ENCODE peak calls at places on chromosomes 2 and 18, in eight cellular contexts. One of them, this sample, is unnamed.

GRCh38 chr2:209463226-209463625 is 39.4 kb downstream of the MAP2 start:
- DNase-seq in dorsolateral prefrontal cortex: no peak
- DNase-seq in smooth muscle cell of the brain vasculature: no peak
- DNase-seq in A673: no peak
- DNase-seq in head of caudate nucleus: no peak
- DNase-seq in HFF-Myc: no peak
- DNase-seq in Daoy: no peak
- DNase-seq in chondrocyte: no peak
- DNase-seq in this sample: no peak

GRCh38 chr18:38900445-38900844 is 1334.8 kb upstream of the CELF4 start:
- DNase-seq in head of caudate nucleus: no peak
- DNase-seq in Daoy: no peak
- DNase-seq in HFF-Myc: no peak
- DNase-seq in chondrocyte: no peak
- DNase-seq in dorsolateral prefrontal cortex: no peak
- DNase-seq in A673: no peak
- DNase-seq in smooth muscle cell of the brain vasculature: no peak
- DNase-seq in this sample: no peak

GRCh38 chr2:110745048-110745447 is 12.7 kb downstream of the ACOXL start:
- DNase-seq in HFF-Myc: no peak
- DNase-seq in dorsolateral prefrontal cortex: no peak
- DNase-seq in chondrocyte: no peak
- DNase-seq in head of caudate nucleus: no peak
- DNase-seq in smooth muscle cell of the brain vasculature: no peak
- DNase-seq in A673: no peak
- DNase-seq in Daoy: no peak
- DNase-seq in this sample: no peak

GRCh38 chr18:26008096-26008495 is 82.3 kb downstream of the SS18 start:
- DNase-seq in dorsolateral prefrontal cortex: no peak
- DNase-seq in chondrocyte: no peak
- DNase-seq in HFF-Myc: no peak
- DNase-seq in smooth muscle cell of the brain vasculature: no peak
- DNase-seq in A673: no peak
- DNase-seq in Daoy: no peak
- DNase-seq in head of caudate nucleus: no peak
- DNase-seq in this sample: no peak

GRCh38 chr2:567865-568638 is 109.2 kb downstream of the TMEM18 start:
- DNase-seq in head of caudate nucleus: no peak
- DNase-seq in Daoy: peak; percentile 88
- DNase-seq in HFF-Myc: peak; percentile 64
- DNase-seq in dorsolateral prefrontal cortex: no peak
- DNase-seq in smooth muscle cell of the brain vasculature: peak; percentile 37
- DNase-seq in A673: peak; percentile 4
- DNase-seq in chondrocyte: no peak
- DNase-seq in this sample: no peak

GRCh38 chr2:54952978-54953456 is 97.2 kb downstream of the RTN4 start:
- DNase-seq in chondrocyte: no peak
- DNase-seq in HFF-Myc: no peak
- DNase-seq in A673: peak; percentile 63
- DNase-seq in head of caudate nucleus: no peak
- DNase-seq in dorsolateral prefrontal cortex: no peak
- DNase-seq in Daoy: peak; percentile 59
- DNase-seq in smooth muscle cell of the brain vasculature: no peak
- DNase-seq in this sample: no peak

GRCh38 chr2:61135510-61135909 is 26.5 kb upstream of the C2orf74 start:
- DNase-seq in dorsolateral prefrontal cortex: no peak
- DNase-seq in head of caudate nucleus: peak; percentile 29
- DNase-seq in smooth muscle cell of the brain vasculature: peak; percentile 17
- DNase-seq in chondrocyte: no peak
- DNase-seq in Daoy: peak; percentile 21
- DNase-seq in HFF-Myc: peak; percentile 25
- DNase-seq in A673: peak; percentile 51
- DNase-seq in this sample: no peak

GRCh38 chr2:109612991-109613921 is 510 bp downstream of the SEPTIN10 start:
- DNase-seq in Daoy: peak; percentile 58
- DNase-seq in smooth muscle cell of the brain vasculature: no peak
- DNase-seq in dorsolateral prefrontal cortex: no peak
- DNase-seq in chondrocyte: no peak
- DNase-seq in A673: peak; percentile 58
- DNase-seq in head of caudate nucleus: peak; percentile 29
- DNase-seq in HFF-Myc: no peak
- DNase-seq in this sample: peak; percentile 58

GRCh38 chr2:97210336-97210735 is 97.4 kb downstream of the ANKRD36 start:
- DNase-seq in Daoy: no peak
- DNase-seq in chondrocyte: no peak
- DNase-seq in A673: no peak
- DNase-seq in head of caudate nucleus: no peak
- DNase-seq in HFF-Myc: no peak
- DNase-seq in dorsolateral prefrontal cortex: no peak
- DNase-seq in smooth muscle cell of the brain vasculature: no peak
- DNase-seq in this sample: no peak

GRCh38 chr2:102140367-102140766 is 2.2 kb upstream of the IL1R1 start:
- DNase-seq in chondrocyte: no peak
- DNase-seq in head of caudate nucleus: no peak
- DNase-seq in dorsolateral prefrontal cortex: no peak
- DNase-seq in HFF-Myc: no peak
- DNase-seq in smooth muscle cell of the brain vasculature: no peak
- DNase-seq in A673: no peak
- DNase-seq in Daoy: no peak
- DNase-seq in this sample: no peak

GRCh38 chr2:68620762-68621161 is 22.6 kb upstream of the PROKR1 start:
- DNase-seq in chondrocyte: no peak
- DNase-seq in smooth muscle cell of the brain vasculature: no peak
- DNase-seq in HFF-Myc: no peak
- DNase-seq in dorsolateral prefrontal cortex: no peak
- DNase-seq in A673: peak; percentile 47
- DNase-seq in head of caudate nucleus: no peak
- DNase-seq in Daoy: no peak
- DNase-seq in this sample: no peak

GRCh38 chr2:16006537-16007166 is 66.3 kb downstream of the MYCN start:
- DNase-seq in chondrocyte: no peak
- DNase-seq in Daoy: no peak
- DNase-seq in head of caudate nucleus: no peak
- DNase-seq in A673: no peak
- DNase-seq in HFF-Myc: no peak
- DNase-seq in smooth muscle cell of the brain vasculature: no peak
- DNase-seq in dorsolateral prefrontal cortex: no peak
- DNase-seq in this sample: peak; percentile 46

GRCh38 chr18:74184875-74185274 is 36.6 kb downstream of the TIMM21 start:
- DNase-seq in dorsolateral prefrontal cortex: no peak
- DNase-seq in head of caudate nucleus: no peak
- DNase-seq in A673: no peak
- DNase-seq in chondrocyte: no peak
- DNase-seq in Daoy: no peak
- DNase-seq in smooth muscle cell of the brain vasculature: no peak
- DNase-seq in HFF-Myc: no peak
- DNase-seq in this sample: no peak

GRCh38 chr2:26298286-26298637 is 47.7 kb upstream of the SELENOI start:
- DNase-seq in dorsolateral prefrontal cortex: no peak
- DNase-seq in A673: no peak
- DNase-seq in Daoy: no peak
- DNase-seq in smooth muscle cell of the brain vasculature: no peak
- DNase-seq in chondrocyte: no peak
- DNase-seq in head of caudate nucleus: no peak
- DNase-seq in HFF-Myc: no peak
- DNase-seq in this sample: no peak

GRCh38 chr2:216131175-216131926 is 22.2 kb downstream of the XRCC5 start:
- DNase-seq in chondrocyte: no peak
- DNase-seq in smooth muscle cell of the brain vasculature: no peak
- DNase-seq in head of caudate nucleus: no peak
- DNase-seq in Daoy: no peak
- DNase-seq in dorsolateral prefrontal cortex: no peak
- DNase-seq in HFF-Myc: no peak
- DNase-seq in A673: no peak
- DNase-seq in this sample: no peak

GRCh38 chr18:57095884-57096283 is 51.0 kb upstream of the BOD1L2 start:
- DNase-seq in A673: no peak
- DNase-seq in chondrocyte: no peak
- DNase-seq in dorsolateral prefrontal cortex: no peak
- DNase-seq in HFF-Myc: no peak
- DNase-seq in smooth muscle cell of the brain vasculature: no peak
- DNase-seq in Daoy: peak; percentile 64
- DNase-seq in head of caudate nucleus: no peak
- DNase-seq in this sample: no peak

GRCh38 chr2:70574618-70575017 is 21.0 kb upstream of the TGFA start:
- DNase-seq in smooth muscle cell of the brain vasculature: no peak
- DNase-seq in Daoy: no peak
- DNase-seq in head of caudate nucleus: no peak
- DNase-seq in HFF-Myc: no peak
- DNase-seq in A673: no peak
- DNase-seq in dorsolateral prefrontal cortex: no peak
- DNase-seq in chondrocyte: no peak
- DNase-seq in this sample: no peak

GRCh38 chr2:44245068-44245861 is 30.0 kb upstream of the SLC3A1 start:
- DNase-seq in Daoy: no peak
- DNase-seq in A673: no peak
- DNase-seq in head of caudate nucleus: no peak
- DNase-seq in dorsolateral prefrontal cortex: no peak
- DNase-seq in chondrocyte: no peak
- DNase-seq in HFF-Myc: no peak
- DNase-seq in smooth muscle cell of the brain vasculature: no peak
- DNase-seq in this sample: peak; percentile 45

GRCh38 chr2:34105015-34105767 is 506.1 kb upstream of the FAM98A start:
- DNase-seq in A673: peak; percentile 8
- DNase-seq in head of caudate nucleus: no peak
- DNase-seq in HFF-Myc: no peak
- DNase-seq in chondrocyte: no peak
- DNase-seq in Daoy: peak; percentile 69
- DNase-seq in dorsolateral prefrontal cortex: no peak
- DNase-seq in smooth muscle cell of the brain vasculature: peak; percentile 10
- DNase-seq in this sample: no peak

GRCh38 chr18:23578067-23578705 is 8.1 kb downstream of the NPC1 start:
- DNase-seq in head of caudate nucleus: no peak
- DNase-seq in dorsolateral prefrontal cortex: no peak
- DNase-seq in Daoy: no peak
- DNase-seq in chondrocyte: no peak
- DNase-seq in smooth muscle cell of the brain vasculature: no peak
- DNase-seq in A673: no peak
- DNase-seq in HFF-Myc: no peak
- DNase-seq in this sample: no peak

GRCh38 chr2:119240311-119241204 is 16.9 kb downstream of the STEAP3 start:
- DNase-seq in Daoy: peak; percentile 75
- DNase-seq in dorsolateral prefrontal cortex: no peak
- DNase-seq in chondrocyte: no peak
- DNase-seq in smooth muscle cell of the brain vasculature: no peak
- DNase-seq in head of caudate nucleus: no peak
- DNase-seq in A673: peak; percentile 33
- DNase-seq in HFF-Myc: peak; percentile 56
- DNase-seq in this sample: peak; percentile 65

GRCh38 chr2:108637304-108637669 is 82.0 kb upstream of the RANBP2 start:
- DNase-seq in dorsolateral prefrontal cortex: no peak
- DNase-seq in head of caudate nucleus: no peak
- DNase-seq in Daoy: peak; percentile 77
- DNase-seq in A673: no peak
- DNase-seq in chondrocyte: no peak
- DNase-seq in HFF-Myc: no peak
- DNase-seq in smooth muscle cell of the brain vasculature: no peak
- DNase-seq in this sample: peak; percentile 18

GRCh38 chr2:160010361-160011145 is 51.9 kb downstream of the PLA2R1 start:
- DNase-seq in head of caudate nucleus: no peak
- DNase-seq in Daoy: peak; percentile 20
- DNase-seq in dorsolateral prefrontal cortex: no peak
- DNase-seq in A673: no peak
- DNase-seq in chondrocyte: no peak
- DNase-seq in smooth muscle cell of the brain vasculature: no peak
- DNase-seq in HFF-Myc: peak; percentile 32
- DNase-seq in this sample: no peak

GRCh38 chr18:29096380-29096779 is 919.5 kb upstream of the CDH2 start:
- DNase-seq in HFF-Myc: no peak
- DNase-seq in chondrocyte: no peak
- DNase-seq in Daoy: no peak
- DNase-seq in A673: no peak
- DNase-seq in smooth muscle cell of the brain vasculature: no peak
- DNase-seq in head of caudate nucleus: no peak
- DNase-seq in dorsolateral prefrontal cortex: no peak
- DNase-seq in this sample: no peak

GRCh38 chr2:68412127-68412819 is 47.2 kb downstream of the PLEK start:
- DNase-seq in HFF-Myc: no peak
- DNase-seq in head of caudate nucleus: no peak
- DNase-seq in A673: no peak
- DNase-seq in smooth muscle cell of the brain vasculature: no peak
- DNase-seq in Daoy: no peak
- DNase-seq in chondrocyte: no peak
- DNase-seq in dorsolateral prefrontal cortex: no peak
- DNase-seq in this sample: no peak

GRCh38 chr18:24319757-24320156 is 77.9 kb downstream of the OSBPL1A start:
- DNase-seq in Daoy: no peak
- DNase-seq in A673: no peak
- DNase-seq in smooth muscle cell of the brain vasculature: no peak
- DNase-seq in HFF-Myc: no peak
- DNase-seq in dorsolateral prefrontal cortex: no peak
- DNase-seq in chondrocyte: no peak
- DNase-seq in head of caudate nucleus: no peak
- DNase-seq in this sample: peak; percentile 33

GRCh38 chr2:18518116-18519111 is 42.0 kb downstream of the RDH14 start:
- DNase-seq in dorsolateral prefrontal cortex: no peak
- DNase-seq in Daoy: peak; percentile 15
- DNase-seq in smooth muscle cell of the brain vasculature: no peak
- DNase-seq in HFF-Myc: peak; percentile 41
- DNase-seq in A673: no peak
- DNase-seq in chondrocyte: no peak
- DNase-seq in head of caudate nucleus: no peak
- DNase-seq in this sample: no peak

GRCh38 chr2:158667567-158667966 is 127.5 kb upstream of the DAPL1 start:
- DNase-seq in dorsolateral prefrontal cortex: no peak
- DNase-seq in head of caudate nucleus: no peak
- DNase-seq in chondrocyte: no peak
- DNase-seq in HFF-Myc: no peak
- DNase-seq in A673: no peak
- DNase-seq in Daoy: no peak
- DNase-seq in smooth muscle cell of the brain vasculature: no peak
- DNase-seq in this sample: no peak

GRCh38 chr2:158458617-158458920 is 1.8 kb downstream of the PKP4 start:
- DNase-seq in Daoy: no peak
- DNase-seq in dorsolateral prefrontal cortex: no peak
- DNase-seq in A673: no peak
- DNase-seq in HFF-Myc: no peak
- DNase-seq in chondrocyte: no peak
- DNase-seq in smooth muscle cell of the brain vasculature: no peak
- DNase-seq in head of caudate nucleus: peak; percentile 37
- DNase-seq in this sample: no peak